ENCODE peak calls at places on chromosomes 13 and 19, in eight cellular contexts. A is foreskin fibroblast; D is retina; I is stimulated activated CD8-positive, alpha-beta memory T cell treated with anti-CD3 and anti-CD28 coated beads, Interleukin-12 subunit alpha, Interleukin-12 subunit beta, amount 100 ng/mL, for 4 hours; O is lower lobe of right lung; X is GM12864; Y is hepatic stellate cell; U is T-helper 9 cell. Z is an unnamed sample.

GRCh38 chr13:85140192-85140591 is 659.0 kb downstream of the SLITRK6 start:
- DNase-seq in A (peak), D (no peak), I (no peak), O (no peak), X (no peak), Y (no peak), U (no peak), Z (no peak)

GRCh38 chr13:32170841-32171240 is 139.3 kb downstream of the FRY start:
- DNase-seq in A (no peak), D (no peak), I (no peak), O (no peak), X (no peak), Y (no peak), U (no peak), Z (no peak)

GRCh38 chr19:41930926-41931592 is 2.8 kb upstream of the ERFL start:
- DNase-seq in A (no peak), D (peak), I (no peak), O (no peak), X (no peak), Y (no peak), U (no peak), Z (no peak)

GRCh38 chr13:24495151-24495729 is 17.3 kb downstream of the PARP4 start:
- DNase-seq in A (no peak), D (no peak), I (no peak), O (no peak), X (no peak), Y (no peak), U (no peak), Z (no peak)

GRCh38 chr13:31947105-31947504 is 84.5 kb upstream of the FRY start:
- DNase-seq in A (peak), D (no peak), I (no peak), O (no peak), X (no peak), Y (no peak), U (no peak), Z (no peak)

GRCh38 chr13:51590966-51591627 is 6.8 kb downstream of the WDFY2 start:
- DNase-seq in A (peak), D (no peak), I (no peak), O (no peak), X (no peak), Y (peak), U (no peak), Z (no peak)

GRCh38 chr19:12783849-12784393 is 7.4 kb upstream of the JUNB start:
- DNase-seq in A (no peak), D (no peak), I (no peak), O (peak), X (no peak), Y (no peak), U (no peak), Z (no peak)

GRCh38 chr19:35673121-35673804 is 6.9 kb downstream of the UPK1A start:
- DNase-seq in A (peak), D (no peak), I (peak), O (no peak), X (no peak), Y (peak), U (peak), Z (no peak)

GRCh38 chr19:16018801-16019551 is 57.3 kb upstream of the TPM4 start:
- DNase-seq in A (no peak), D (no peak), I (no peak), O (no peak), X (no peak), Y (no peak), U (no peak), Z (no peak)

GRCh38 chr19:30780456-30780855 is 408.3 kb downstream of the ZNF536 start:
- DNase-seq in A (no peak), D (no peak), I (no peak), O (no peak), X (no peak), Y (no peak), U (no peak), Z (no peak)

GRCh38 chr13:78736142-78736541 is 77.2 kb upstream of the OBI1 start:
- DNase-seq in A (no peak), D (no peak), I (no peak), O (no peak), X (no peak), Y (no peak), U (no peak), Z (no peak)

GRCh38 chr13:113367020-113367560 is 3.2 kb upstream of the GRTP1 start:
- DNase-seq in A (no peak), D (no peak), I (no peak), O (peak), X (no peak), Y (no peak), U (no peak), Z (no peak)

Z was measured in Right ventricle myocardium inferior.